ENCODE peak calls at places on chromosomes 6 and 20, in five cellular contexts. T, I, O, Q and N are unnamed samples.

GRCh38 chr6:144217797-144218196 is 67.3 kb upstream of the UTRN start:
- DNase-seq in T (no peak), I (no peak), O (no peak), Q (no peak), N (no peak)

GRCh38 chr6:36911946-36912555 is 26.3 kb downstream of the C6orf89 start:
- DNase-seq in T (no peak), I (no peak), O (no peak), Q (no peak), N (peak)

GRCh38 chr20:45044084-45044573 is 56.8 kb downstream of the KCNS1 start:
- DNase-seq in T (no peak), I (peak), O (peak), Q (peak), N (peak)

GRCh38 chr6:52552278-52552643 is 24.6 kb downstream of the TRAM2 start:
- DNase-seq in T (no peak), I (no peak), O (peak), Q (no peak), N (no peak)

GRCh38 chr6:30113377-30113759 is 478 bp upstream of the TRIM31 start:
- DNase-seq in T (no peak), I (no peak), O (no peak), Q (no peak), N (no peak)

GRCh38 chr6:110355031-110355430 is 3.1 kb downstream of the METTL24 start:
- DNase-seq in T (no peak), I (no peak), O (no peak), Q (no peak), N (no peak)

GRCh38 chr6:138086573-138087196 is 20.5 kb downstream of the PERP start:
- DNase-seq in T (no peak), I (peak), O (no peak), Q (no peak), N (no peak)

GRCh38 chr6:80165143-80165542 is 58.7 kb downstream of the BCKDHB start:
- DNase-seq in T (no peak), I (no peak), O (peak), Q (no peak), N (peak)

GRCh38 chr6:5580736-5581568 is 319.6 kb downstream of the FARS2 start:
- DNase-seq in T (no peak), I (no peak), O (no peak), Q (no peak), N (no peak)

GRCh38 chr6:103870970-103871369 is 988.7 kb downstream of the HACE1 start:
- DNase-seq in T (no peak), I (no peak), O (no peak), Q (peak), N (no peak)

GRCh38 chr6:152099816-152100618 is 292.5 kb downstream of the ESR1 start:
- DNase-seq in T (peak), I (no peak), O (no peak), Q (peak), N (peak)

GRCh38 chr20:36544134-36545018 is 3.1 kb downstream of the MYL9 start:
- DNase-seq in T (peak), I (no peak), O (no peak), Q (peak), N (no peak)

GRCh38 chr6:24982231-24982630 is 46.5 kb upstream of the RIPOR2 start:
- DNase-seq in T (no peak), I (no peak), O (no peak), Q (peak), N (no peak)

GRCh38 chr20:6094038-6094437 is 28.8 kb downstream of the FERMT1 start:
- DNase-seq in T (no peak), I (no peak), O (no peak), Q (no peak), N (peak)

GRCh38 chr6:134372603-134373281 is 54.8 kb upstream of the SGK1 start:
- DNase-seq in T (peak), I (no peak), O (no peak), Q (no peak), N (peak)

GRCh38 chr6:24228681-24229255 is 102.8 kb downstream of the NRSN1 start:
- DNase-seq in T (no peak), I (no peak), O (no peak), Q (peak), N (peak)

GRCh38 chr6:20841806-20842205 is 307.5 kb downstream of the CDKAL1 start:
- DNase-seq in T (no peak), I (no peak), O (no peak), Q (no peak), N (no peak)

GRCh38 chr6:5498579-5498899 is 237.2 kb downstream of the FARS2 start:
- DNase-seq in T (no peak), I (no peak), O (no peak), Q (no peak), N (no peak)

GRCh38 chr20:5191829-5192569 is 65.2 kb downstream of the CDS2 start:
- DNase-seq in T (no peak), I (peak), O (peak), Q (peak), N (peak)

GRCh38 chr6:165858571-165858970 is 195.5 kb upstream of the PDE10A start:
- DNase-seq in T (no peak), I (no peak), O (no peak), Q (no peak), N (no peak)

GRCh38 chr6:68468244-68468884 is 166.7 kb upstream of the ADGRB3 start:
- DNase-seq in T (no peak), I (no peak), O (no peak), Q (peak), N (peak)

DNA sequence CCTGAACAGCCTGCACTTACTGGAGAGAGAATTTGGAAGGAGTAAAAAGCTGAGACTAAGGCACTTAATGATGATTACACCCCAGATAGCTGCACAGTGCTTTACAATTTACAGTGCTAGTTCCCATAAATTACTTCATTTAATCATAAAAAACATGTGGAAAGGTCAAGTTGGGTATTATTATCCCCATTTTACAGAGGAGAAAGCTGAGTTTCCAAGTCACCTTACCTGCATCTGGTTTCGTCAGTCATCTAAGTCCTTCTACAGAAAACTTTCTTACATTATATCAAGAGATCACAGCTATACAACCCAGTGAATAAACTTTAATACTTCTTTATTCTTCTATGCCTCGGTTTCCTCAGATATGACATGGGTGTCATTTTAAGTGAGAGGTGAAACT is 3.3 kb downstream of the PTPRK start:
- DNase-seq in T (no peak), I (no peak), O (no peak), Q (no peak), N (no peak)
- H3K4me3 ChIP-seq in T (peak), I (no peak), O (no peak), Q (peak), N (no peak)

GRCh38 chr20:17584684-17585083 is 14.8 kb downstream of the DSTN start:
- DNase-seq in T (no peak), I (no peak), O (no peak), Q (no peak), N (no peak)
- H3K4me3 ChIP-seq in T (no peak), I (no peak), O (no peak), Q (no peak), N (no peak)

GRCh38 chr6:111685058-111685457 is 79.4 kb upstream of the TRAF3IP2 start:
- DNase-seq in T (no peak), I (no peak), O (no peak), Q (no peak), N (no peak)

GRCh38 chr6:111686249-111686997 is 80.7 kb upstream of the TRAF3IP2 start:
- DNase-seq in T (peak), I (no peak), O (no peak), Q (peak), N (no peak)

GRCh38 chr6:111687652-111688051 is 82.0 kb upstream of the TRAF3IP2 start:
- DNase-seq in T (no peak), I (no peak), O (no peak), Q (no peak), N (no peak)

GRCh38 chr6:111683749-111684267 is 78.1 kb upstream of the TRAF3IP2 start:
- DNase-seq in T (no peak), I (no peak), O (no peak), Q (no peak), N (no peak)

DNA sequence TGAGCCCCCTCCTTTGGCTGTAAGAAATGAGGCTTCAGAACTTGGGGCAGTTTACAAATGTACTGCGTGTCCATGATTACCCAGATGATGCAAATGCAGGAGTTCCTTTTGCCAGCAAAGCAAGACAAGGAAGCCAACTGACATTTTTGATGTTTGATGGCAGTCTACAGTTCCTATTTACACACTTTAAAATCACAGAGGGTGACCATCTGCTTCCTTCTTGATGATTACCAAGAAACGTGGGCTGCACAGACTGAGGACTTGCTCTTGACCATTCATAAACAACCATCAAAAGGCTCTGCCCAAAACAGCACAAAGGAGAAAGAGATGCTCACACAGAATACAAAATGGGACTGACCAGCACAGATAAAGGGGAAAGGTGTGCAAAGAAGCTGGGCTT is 79.8 kb upstream of the TRAF3IP2 start:
- DNase-seq in T (no peak), I (no peak), O (no peak), Q (no peak), N (no peak)
- H3K4me3 ChIP-seq in T (no peak), I (no peak), O (no peak), Q (no peak), N (no peak)

DNA sequence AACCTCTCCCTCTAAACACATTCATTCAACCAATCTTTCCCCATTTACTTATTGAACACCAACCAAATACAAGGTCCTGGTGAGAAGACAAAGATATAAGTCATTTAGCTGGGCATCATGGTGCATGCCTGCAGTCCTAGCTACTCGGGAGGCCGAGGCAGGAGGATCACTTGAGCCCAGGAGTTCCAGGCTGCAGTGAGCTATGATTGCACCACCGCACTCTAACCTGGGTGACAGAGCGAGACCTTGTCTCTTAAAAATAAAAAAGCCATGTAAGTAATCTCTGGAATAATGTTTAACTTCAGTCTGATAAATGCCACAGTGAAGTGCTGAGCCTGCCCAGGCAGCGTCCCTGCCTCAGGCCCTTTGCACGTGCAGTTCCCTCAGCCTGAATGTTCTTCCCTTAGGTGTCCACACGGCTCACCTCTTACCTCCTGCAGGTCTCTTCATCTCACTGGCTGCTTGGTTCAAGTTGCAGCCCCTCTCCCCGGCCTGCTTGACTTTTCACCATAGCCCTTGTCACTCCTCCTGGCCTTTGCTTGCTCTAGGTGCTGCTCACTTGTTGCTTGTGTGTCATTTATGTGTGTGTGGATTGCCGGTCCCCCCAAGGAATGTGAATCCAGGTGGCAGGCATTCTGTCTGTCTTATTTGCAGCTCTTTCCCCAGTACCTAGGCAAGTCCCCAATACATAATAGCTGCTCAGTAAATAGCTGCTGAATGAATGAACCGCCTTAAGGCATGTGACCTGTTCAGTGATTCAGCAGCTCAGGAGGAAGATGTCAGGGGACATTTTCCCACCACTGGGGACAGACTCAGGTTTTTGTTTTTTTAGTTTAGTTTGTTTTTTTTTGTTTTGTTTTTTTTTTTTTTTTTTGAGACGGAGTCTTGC is 36.3 kb downstream of the RBM38 start:
- DNase-seq in T (no peak), I (no peak), O (no peak), Q (no peak), N (no peak)
- H3K4me3 ChIP-seq in T (no peak), I (no peak), O (no peak), Q (no peak), N (no peak)

GRCh38 chr20:46269372-46269771 is 38.9 kb downstream of the CDH22 start:
- DNase-seq in T (no peak), I (no peak), O (no peak), Q (no peak), N (no peak)
- H3K4me3 ChIP-seq in T (no peak), I (no peak), O (no peak), Q (no peak), N (no peak)

GRCh38 chr6:163179721-163180120 is 234.8 kb upstream of the QKI start:
- DNase-seq in T (no peak), I (no peak), O (no peak), Q (no peak), N (no peak)
- H3K4me3 ChIP-seq in T (no peak), I (no peak), O (no peak), Q (no peak), N (no peak)

GRCh38 chr6:10882654-10883053 is 813 bp upstream of the GCM2 start:
- DNase-seq in T (no peak), I (no peak), O (no peak), Q (no peak), N (no peak)
- H3K4me3 ChIP-seq in T (no peak), I (no peak), O (no peak), Q (no peak), N (no peak)

GRCh38 chr6:116680880-116681672 is at the start of gene KPNA5:
- DNase-seq in T (peak), I (peak), O (peak), Q (peak), N (peak)

GRCh38 chr6:116685437-116685993 is 4.5 kb downstream of the KPNA5 start:
- DNase-seq in T (no peak), I (no peak), O (no peak), Q (no peak), N (no peak)

GRCh38 chr6:116682334-116682712 is 1.3 kb downstream of the KPNA5 start:
- DNase-seq in T (no peak), I (no peak), O (no peak), Q (peak), N (peak)
- H3K4me3 ChIP-seq in T (peak), I (peak), O (no peak), Q (peak), N (peak)